ENCODE peak calls at places on chromosomes 2 and 18, in nine cellular contexts. Y, F, X, M, Z, C, W, R and V are unnamed samples.

GRCh38 chr2:47904903-47905453 is 1.3 kb downstream of the FBXO11 start:
- DNase-seq in Y (peak), F (no peak), X (peak), M (peak), Z (no peak), C (peak), W (peak), R (peak), V (peak)

GRCh38 chr2:9690252-9690651 is 59.5 kb upstream of the YWHAQ start:
- DNase-seq in Y (no peak), F (peak), X (no peak), M (no peak), Z (no peak), C (no peak), W (no peak), R (no peak), V (no peak)

GRCh38 chr18:35041752-35042379 is 653 bp downstream of the MAPRE2 start:
- DNase-seq in Y (peak), F (no peak), X (no peak), M (peak), Z (no peak), C (no peak), W (peak), R (no peak), V (no peak)

GRCh38 chr2:108257757-108258331 is 18.1 kb downstream of the SULT1C3 start:
- DNase-seq in Y (no peak), F (no peak), X (no peak), M (no peak), Z (no peak), C (no peak), W (no peak), R (no peak), V (peak)

GRCh38 chr2:164046040-164046439 is 310.2 kb upstream of the FIGN start:
- DNase-seq in Y (no peak), F (no peak), X (no peak), M (no peak), Z (no peak), C (no peak), W (no peak), R (no peak), V (peak)

GRCh38 chr2:172143817-172144216 is 41.1 kb upstream of the DLX2 start:
- DNase-seq in Y (no peak), F (no peak), X (no peak), M (no peak), Z (no peak), C (no peak), W (no peak), R (no peak), V (no peak)

GRCh38 chr2:3463156-3463835 is 56.0 kb downstream of the ADI1 start:
- DNase-seq in Y (no peak), F (no peak), X (no peak), M (no peak), Z (no peak), C (no peak), W (no peak), R (peak), V (no peak)

GRCh38 chr18:48833701-48834394 is 116.9 kb downstream of the SMAD7 start:
- DNase-seq in Y (no peak), F (peak), X (no peak), M (no peak), Z (no peak), C (no peak), W (no peak), R (peak), V (no peak)

GRCh38 chr18:71405142-71405806 is 1116.4 kb downstream of the SOCS6 start:
- DNase-seq in Y (no peak), F (no peak), X (no peak), M (no peak), Z (no peak), C (no peak), W (no peak), R (no peak), V (no peak)

GRCh38 chr18:42801706-42802105 is 313.8 kb downstream of the RIT2 start:
- DNase-seq in Y (no peak), F (peak), X (no peak), M (no peak), Z (no peak), C (no peak), W (no peak), R (no peak), V (no peak)

GRCh38 chr2:226977775-226978190 is 141.9 kb downstream of the RHBDD1 start:
- DNase-seq in Y (no peak), F (peak), X (no peak), M (peak), Z (no peak), C (no peak), W (no peak), R (no peak), V (no peak)

GRCh38 chr2:181526014-181526413 is 68.8 kb downstream of the ITGA4 start:
- DNase-seq in Y (no peak), F (no peak), X (no peak), M (no peak), Z (no peak), C (no peak), W (no peak), R (no peak), V (no peak)

GRCh38 chr2:206158563-206159345 is 490 bp downstream of the NDUFS1 start:
- DNase-seq in Y (peak), F (peak), X (no peak), M (peak), Z (no peak), C (no peak), W (no peak), R (no peak), V (peak)

GRCh38 chr2:119234021-119235019 is 10.7 kb downstream of the STEAP3 start:
- DNase-seq in Y (no peak), F (peak), X (peak), M (peak), Z (no peak), C (no peak), W (no peak), R (no peak), V (peak)